ENCODE peak calls at places on chromosomes 12 and 14, in six cellular contexts. D, R, P, S, M and U are unnamed samples.

GRCh38 chr14:73342670-73343069 is 105.4 kb downstream of the PAPLN start:
- DNase-seq in S (no peak), D (no peak), R (no peak), M (no peak), P (no peak), U (no peak)

GRCh38 chr12:13093191-13093849 is 10.1 kb downstream of the GSG1 start:
- DNase-seq in P (no peak), M (no peak), R (no peak), S (no peak), D (no peak), U (no peak)

GRCh38 chr12:1091350-1091749 is 100.3 kb downstream of the ERC1 start:
- DNase-seq in S (no peak), R (no peak), P (no peak), M (no peak), D (no peak), U (no peak)

GRCh38 chr12:99772274-99772673 is 124.7 kb downstream of the GARIN6 start:
- DNase-seq in P (no peak), S (no peak), M (no peak), D (no peak), R (no peak), U (no peak)

GRCh38 chr14:60640859-60641721 is 8.2 kb downstream of the SIX1 start:
- DNase-seq in D (no peak), P (no peak), S (no peak), R (no peak), M (no peak), U (no peak)

GRCh38 chr14:59187802-59188460 is 536 bp upstream of the DAAM1 start:
- DNase-seq in D (peak), M (peak), S (peak), P (no peak), R (peak), U (no peak)

GRCh38 chr12:49784756-49785409 is 43.3 kb downstream of the NCKAP5L start:
- DNase-seq in P (no peak), S (no peak), M (no peak), D (no peak), R (no peak), U (no peak)

GRCh38 chr12:130715996-130716917 is at the start of gene RIMBP2:
- DNase-seq in P (no peak), S (no peak), D (no peak), R (peak), M (no peak), U (no peak)

GRCh38 chr12:94754653-94755052 is 104.3 kb upstream of the TMCC3 start:
- DNase-seq in D (no peak), S (no peak), M (no peak), R (no peak), P (no peak), U (no peak)

GRCh38 chr14:79549515-79549914 is 661.8 kb downstream of the DIO2 start:
- DNase-seq in R (no peak), D (no peak), P (no peak), M (no peak), S (no peak), U (no peak)

GRCh38 chr12:45674583-45674982 is 54.9 kb upstream of the ARID2 start:
- DNase-seq in R (peak), M (no peak), D (no peak), P (no peak), S (no peak), U (peak)

GRCh38 chr12:4269279-4269991 is 4.1 kb upstream of the CCND2 start:
- DNase-seq in S (peak), R (peak), D (peak), M (peak), P (peak), U (no peak)

GRCh38 chr12:124617615-124618014 is 50.2 kb upstream of the NCOR2 start:
- DNase-seq in R (no peak), D (no peak), M (no peak), S (no peak), P (no peak), U (no peak)

GRCh38 chr14:72665259-72665658 is 228.6 kb downstream of the DPF3 start:
- DNase-seq in P (no peak), M (no peak), S (no peak), D (no peak), R (no peak), U (peak)

GRCh38 chr12:1445807-1446206 is 148.6 kb downstream of the FBXL14 start:
- DNase-seq in D (no peak), M (no peak), S (no peak), P (no peak), R (no peak), U (no peak)

GRCh38 chr12:131357152-131357747 is 353.6 kb upstream of the SFSWAP start:
- DNase-seq in P (no peak), M (no peak), D (no peak), S (no peak), R (no peak), U (no peak)

GRCh38 chr14:19823178-19823577 is 19.6 kb downstream of the OR4N2 start:
- DNase-seq in P (no peak), M (no peak), D (no peak), S (no peak), R (no peak), U (no peak)

GRCh38 chr12:79098530-79098929 is 234.0 kb downstream of the SYT1 start:
- DNase-seq in R (no peak), M (no peak), P (no peak), S (no peak), D (no peak), U (no peak)

GRCh38 chr12:93803408-93803807 is 126.2 kb downstream of the CRADD start:
- DNase-seq in P (no peak), S (no peak), M (no peak), D (no peak), R (no peak), U (no peak)